ENCODE peak calls at places on chromosomes 4 and X, in ten cellular contexts. One of them, this sample, is unnamed.

GRCh38 chr4:70722199-70722791 is 531 bp downstream of the RUFY3 start:
- DNase-seq in GM20000: no peak
- DNase-seq in right cardiac atrium: no peak
- DNase-seq in AG08396: peak
- DNase-seq in C1 segment of cervical spinal cord: peak
- DNase-seq in colonic mucosa: no peak
- DNase-seq in left cardiac atrium: no peak
- DNase-seq in left kidney: peak
- DNase-seq in skeletal muscle cell: no peak
- DNase-seq in lower lobe of right lung: no peak
- DNase-seq in this sample: no peak

GRCh38 chr4:19380600-19380999 is 871.1 kb upstream of the SLIT2 start:
- DNase-seq in right cardiac atrium: no peak
- DNase-seq in AG08396: no peak
- DNase-seq in GM20000: no peak
- DNase-seq in lower lobe of right lung: no peak
- DNase-seq in C1 segment of cervical spinal cord: no peak
- DNase-seq in left kidney: no peak
- DNase-seq in left cardiac atrium: no peak
- DNase-seq in colonic mucosa: no peak
- DNase-seq in skeletal muscle cell: peak
- DNase-seq in this sample: no peak

GRCh38 chr4:127698789-127699200 is 31.4 kb upstream of the SLC25A31 start:
- DNase-seq in left cardiac atrium: no peak
- DNase-seq in right cardiac atrium: no peak
- DNase-seq in left kidney: no peak
- DNase-seq in C1 segment of cervical spinal cord: no peak
- DNase-seq in skeletal muscle cell: peak
- DNase-seq in GM20000: peak
- DNase-seq in lower lobe of right lung: no peak
- DNase-seq in colonic mucosa: no peak
- DNase-seq in AG08396: peak
- DNase-seq in this sample: peak

GRCh38 chr4:186104114-186104894 is at the start of gene FAM149A:
- DNase-seq in right cardiac atrium: peak
- DNase-seq in colonic mucosa: peak
- DNase-seq in lower lobe of right lung: peak
- DNase-seq in left cardiac atrium: peak
- DNase-seq in skeletal muscle cell: no peak
- DNase-seq in left kidney: peak
- DNase-seq in AG08396: no peak
- DNase-seq in C1 segment of cervical spinal cord: peak
- DNase-seq in GM20000: peak
- DNase-seq in this sample: peak

GRCh38 chrX:17738002-17738713 is 865 bp downstream of the SCML1 start:
- DNase-seq in right cardiac atrium: peak
- DNase-seq in GM20000: no peak
- DNase-seq in colonic mucosa: peak
- DNase-seq in lower lobe of right lung: peak
- DNase-seq in AG08396: no peak
- DNase-seq in left cardiac atrium: peak
- DNase-seq in skeletal muscle cell: no peak
- DNase-seq in C1 segment of cervical spinal cord: no peak
- DNase-seq in left kidney: peak
- DNase-seq in this sample: no peak

GRCh38 chr4:107665001-107665400 is 55.0 kb downstream of the PAPSS1 start:
- DNase-seq in AG08396: peak
- DNase-seq in lower lobe of right lung: no peak
- DNase-seq in C1 segment of cervical spinal cord: no peak
- DNase-seq in GM20000: no peak
- DNase-seq in colonic mucosa: no peak
- DNase-seq in left kidney: no peak
- DNase-seq in skeletal muscle cell: no peak
- DNase-seq in right cardiac atrium: no peak
- DNase-seq in left cardiac atrium: no peak
- DNase-seq in this sample: no peak

GRCh38 chr4:126592088-126592487 is 1040.7 kb upstream of the INTU start:
- DNase-seq in lower lobe of right lung: no peak
- DNase-seq in left kidney: peak
- DNase-seq in right cardiac atrium: no peak
- DNase-seq in GM20000: no peak
- DNase-seq in left cardiac atrium: no peak
- DNase-seq in colonic mucosa: no peak
- DNase-seq in AG08396: no peak
- DNase-seq in skeletal muscle cell: no peak
- DNase-seq in C1 segment of cervical spinal cord: no peak
- DNase-seq in this sample: no peak

GRCh38 chr4:67712000-67712625 is 11.2 kb upstream of the UBA6 start:
- DNase-seq in left cardiac atrium: no peak
- DNase-seq in skeletal muscle cell: no peak
- DNase-seq in colonic mucosa: no peak
- DNase-seq in C1 segment of cervical spinal cord: no peak
- DNase-seq in right cardiac atrium: no peak
- DNase-seq in lower lobe of right lung: no peak
- DNase-seq in AG08396: no peak
- DNase-seq in GM20000: no peak
- DNase-seq in left kidney: no peak
- DNase-seq in this sample: no peak

GRCh38 chr4:88743696-88744095 is 46.1 kb upstream of the NAP1L5 start:
- DNase-seq in left cardiac atrium: no peak
- DNase-seq in C1 segment of cervical spinal cord: no peak
- DNase-seq in left kidney: no peak
- DNase-seq in skeletal muscle cell: peak
- DNase-seq in colonic mucosa: no peak
- DNase-seq in right cardiac atrium: no peak
- DNase-seq in GM20000: no peak
- DNase-seq in lower lobe of right lung: no peak
- DNase-seq in AG08396: peak
- DNase-seq in this sample: no peak

GRCh38 chrX:54495814-54496516 is at the start of gene FGD1:
- DNase-seq in lower lobe of right lung: peak
- DNase-seq in C1 segment of cervical spinal cord: peak
- DNase-seq in right cardiac atrium: peak
- DNase-seq in skeletal muscle cell: peak
- DNase-seq in left kidney: peak
- DNase-seq in colonic mucosa: peak
- DNase-seq in AG08396: peak
- DNase-seq in left cardiac atrium: peak
- DNase-seq in GM20000: peak
- DNase-seq in this sample: peak

GRCh38 chr4:2712261-2712842 is 43.8 kb downstream of the TNIP2 start:
- DNase-seq in GM20000: no peak
- DNase-seq in skeletal muscle cell: no peak
- DNase-seq in C1 segment of cervical spinal cord: no peak
- DNase-seq in right cardiac atrium: no peak
- DNase-seq in lower lobe of right lung: no peak
- DNase-seq in left cardiac atrium: no peak
- DNase-seq in colonic mucosa: no peak
- DNase-seq in left kidney: peak
- DNase-seq in AG08396: peak
- DNase-seq in this sample: no peak

GRCh38 chr4:168919706-168920324 is 90.2 kb downstream of the CBR4 start:
- DNase-seq in right cardiac atrium: no peak
- DNase-seq in AG08396: no peak
- DNase-seq in left kidney: peak
- DNase-seq in lower lobe of right lung: no peak
- DNase-seq in GM20000: no peak
- DNase-seq in colonic mucosa: no peak
- DNase-seq in left cardiac atrium: no peak
- DNase-seq in C1 segment of cervical spinal cord: no peak
- DNase-seq in skeletal muscle cell: no peak
- DNase-seq in this sample: no peak

GRCh38 chr4:123536225-123536624 is 139.6 kb downstream of the SPRY1 start:
- DNase-seq in GM20000: no peak
- DNase-seq in skeletal muscle cell: no peak
- DNase-seq in left kidney: no peak
- DNase-seq in C1 segment of cervical spinal cord: no peak
- DNase-seq in left cardiac atrium: no peak
- DNase-seq in lower lobe of right lung: no peak
- DNase-seq in AG08396: no peak
- DNase-seq in colonic mucosa: no peak
- DNase-seq in right cardiac atrium: no peak
- DNase-seq in this sample: no peak

GRCh38 chr4:78056265-78057129 is 626 bp upstream of the FRAS1 start:
- DNase-seq in right cardiac atrium: peak
- DNase-seq in GM20000: peak
- DNase-seq in colonic mucosa: peak
- DNase-seq in left cardiac atrium: peak
- DNase-seq in left kidney: peak
- DNase-seq in C1 segment of cervical spinal cord: peak
- DNase-seq in AG08396: peak
- DNase-seq in lower lobe of right lung: peak
- DNase-seq in skeletal muscle cell: peak
- DNase-seq in this sample: peak

GRCh38 chr4:52407545-52407944 is 251.6 kb downstream of the USP46 start:
- DNase-seq in lower lobe of right lung: no peak
- DNase-seq in left kidney: peak
- DNase-seq in AG08396: no peak
- DNase-seq in C1 segment of cervical spinal cord: no peak
- DNase-seq in colonic mucosa: no peak
- DNase-seq in right cardiac atrium: no peak
- DNase-seq in left cardiac atrium: no peak
- DNase-seq in skeletal muscle cell: no peak
- DNase-seq in GM20000: no peak
- DNase-seq in this sample: no peak

GRCh38 chrX:100913111-100913510 is 15.6 kb downstream of the XKRX start:
- DNase-seq in right cardiac atrium: no peak
- DNase-seq in left kidney: no peak
- DNase-seq in colonic mucosa: no peak
- DNase-seq in AG08396: no peak
- DNase-seq in left cardiac atrium: no peak
- DNase-seq in GM20000: no peak
- DNase-seq in C1 segment of cervical spinal cord: no peak
- DNase-seq in lower lobe of right lung: no peak
- DNase-seq in skeletal muscle cell: no peak
- DNase-seq in this sample: no peak

GRCh38 chr4:33071552-33071951 is 2351.4 kb downstream of the PCDH7 start:
- DNase-seq in left cardiac atrium: no peak
- DNase-seq in AG08396: no peak
- DNase-seq in GM20000: no peak
- DNase-seq in skeletal muscle cell: peak
- DNase-seq in colonic mucosa: no peak
- DNase-seq in C1 segment of cervical spinal cord: no peak
- DNase-seq in lower lobe of right lung: no peak
- DNase-seq in right cardiac atrium: no peak
- DNase-seq in left kidney: peak
- DNase-seq in this sample: no peak

GRCh38 chrX:12269484-12269883 is 131.2 kb downstream of the FRMPD4 start:
- DNase-seq in lower lobe of right lung: no peak
- DNase-seq in right cardiac atrium: no peak
- DNase-seq in left cardiac atrium: no peak
- DNase-seq in skeletal muscle cell: no peak
- DNase-seq in GM20000: no peak
- DNase-seq in C1 segment of cervical spinal cord: no peak
- DNase-seq in colonic mucosa: no peak
- DNase-seq in left kidney: no peak
- DNase-seq in AG08396: no peak
- DNase-seq in this sample: no peak

GRCh38 chrX:123833387-123833786 is 26.5 kb upstream of the XIAP start:
- DNase-seq in left kidney: peak
- DNase-seq in right cardiac atrium: no peak
- DNase-seq in AG08396: peak
- DNase-seq in lower lobe of right lung: no peak
- DNase-seq in GM20000: peak
- DNase-seq in left cardiac atrium: no peak
- DNase-seq in skeletal muscle cell: no peak
- DNase-seq in colonic mucosa: peak
- DNase-seq in C1 segment of cervical spinal cord: peak
- DNase-seq in this sample: peak

GRCh38 chr4:117326091-117326490 is 240.7 kb upstream of the TRAM1L1 start:
- DNase-seq in skeletal muscle cell: no peak
- DNase-seq in left cardiac atrium: no peak
- DNase-seq in AG08396: no peak
- DNase-seq in lower lobe of right lung: no peak
- DNase-seq in C1 segment of cervical spinal cord: no peak
- DNase-seq in right cardiac atrium: no peak
- DNase-seq in GM20000: no peak
- DNase-seq in left kidney: no peak
- DNase-seq in colonic mucosa: no peak
- DNase-seq in this sample: no peak